ENCODE peak calls at places on chromosomes 6 and 20, in four cellular contexts. O, W, P and L are unnamed samples.

GRCh38 chr6:41591859-41592502 is 45.8 kb downstream of the FOXP4 start:
- DNase-seq in O (peak; percentile 92), W (peak; percentile 56), P (peak; percentile 30), L (peak; percentile 45)

GRCh38 chr20:13355386-13355785 is 134.3 kb downstream of the ISM1 start:
- DNase-seq in O (no peak), W (no peak), P (no peak), L (no peak)

GRCh38 chr6:73802366-73802765 is 106.4 kb downstream of the CD109 start:
- DNase-seq in O (no peak), W (no peak), P (no peak), L (peak; percentile 49)

GRCh38 chr6:100488231-100488630 is 23.5 kb upstream of the SIM1 start:
- DNase-seq in O (no peak), W (no peak), P (no peak), L (no peak)

GRCh38 chr6:164455835-164456234 is 853.6 kb downstream of the C6orf118 start:
- DNase-seq in O (no peak), W (no peak), P (no peak), L (no peak)

GRCh38 chr20:33005132-33005566 is 916 bp upstream of the SUN5 start:
- DNase-seq in O (no peak), W (peak; percentile 12), P (peak; percentile 53), L (peak; percentile 15)

GRCh38 chr20:50293244-50294139 is 102.9 kb downstream of the CEBPB start:
- DNase-seq in O (no peak), W (no peak), P (no peak), L (no peak)

GRCh38 chr6:166463363-166464067 is 80.8 kb upstream of the MPC1 start:
- DNase-seq in O (no peak), W (no peak), P (no peak), L (no peak)

GRCh38 chr20:5863040-5863811 is 87.1 kb downstream of the TRMT6 start:
- DNase-seq in O (no peak), W (peak; percentile 54), P (no peak), L (peak; percentile 72)

GRCh38 chr6:124961784-124962611 is at the start of gene RNF217:
- DNase-seq in O (peak; percentile 34), W (peak; percentile 77), P (peak; percentile 9), L (peak; percentile 76)

GRCh38 chr6:136524339-136524935 is 25.8 kb downstream of the MAP7 start:
- DNase-seq in O (no peak), W (no peak), P (no peak), L (no peak)

GRCh38 chr6:42627044-42627443 is 63.2 kb downstream of the UBR2 start:
- DNase-seq in O (no peak), W (no peak), P (no peak), L (no peak)

GRCh38 chr6:22248513-22249308 is 48.1 kb downstream of the PRL start:
- DNase-seq in O (no peak), W (peak; percentile 80), P (no peak), L (peak; percentile 83)

GRCh38 chr6:169167581-169168301 is 85.9 kb downstream of the THBS2 start:
- DNase-seq in O (peak; percentile 53), W (peak; percentile 95), P (no peak), L (peak; percentile 99)

GRCh38 chr20:39829713-39830112 is 859.3 kb downstream of the MAFB start:
- DNase-seq in O (no peak), W (no peak), P (peak; percentile 16), L (no peak)

GRCh38 chr6:119343167-119343566 is 6.4 kb downstream of the MAN1A1 start:
- DNase-seq in O (no peak), W (no peak), P (no peak), L (no peak)

GRCh38 chr20:63330940-63331339 is 30.2 kb downstream of the CHRNA4 start:
- DNase-seq in O (no peak), W (no peak), P (no peak), L (no peak)

GRCh38 chr6:118382126-118382525 is 166.0 kb upstream of the PLN start:
- DNase-seq in O (no peak), W (no peak), P (no peak), L (no peak)

GRCh38 chr20:40843251-40843650 is 154.2 kb upstream of the MAFB start:
- DNase-seq in O (no peak), W (peak; percentile 31), P (no peak), L (no peak)

GRCh38 chr6:112563368-112563767 is 216.2 kb downstream of the RFPL4B start:
- DNase-seq in O (no peak), W (peak; percentile 8), P (no peak), L (peak; percentile 72)

GRCh38 chr6:158041370-158041769 is 59.7 kb downstream of the SYNJ2 start:
- DNase-seq in O (no peak), W (no peak), P (no peak), L (no peak)

GRCh38 chr6:44452725-44453124 is 65.2 kb downstream of the CDC5L start:
- DNase-seq in O (no peak), W (peak; percentile 48), P (no peak), L (peak; percentile 87)

GRCh38 chr6:113927001-113927400 is 43.9 kb downstream of the HDAC2 start:
- DNase-seq in O (no peak), W (no peak), P (no peak), L (no peak)

GRCh38 chr6:87923389-87924050 is 124.1 kb upstream of the SPACA1 start:
- DNase-seq in O (no peak), W (no peak), P (no peak), L (no peak)

GRCh38 chr6:87920245-87920644 is 127.4 kb upstream of the SPACA1 start:
- DNase-seq in O (no peak), W (no peak), P (no peak), L (no peak)

GRCh38 chr6:87921034-87921433 is 126.6 kb upstream of the SPACA1 start:
- DNase-seq in O (no peak), W (no peak), P (no peak), L (no peak)

GRCh38 chr6:87922947-87923330 is 124.7 kb upstream of the SPACA1 start:
- DNase-seq in O (peak; percentile 9), W (no peak), P (peak; percentile 37), L (no peak)

GRCh38 chr6:87922191-87922946 is 125.3 kb upstream of the SPACA1 start:
- DNase-seq in O (no peak), W (no peak), P (peak; percentile 61), L (no peak)
- H2AFZ ChIP-seq in O (no peak overlapping the region), W (no peak overlapping the region), P (peak overlapping the region; percentile 44), L (no peak overlapping the region)

GRCh38 chr20:36035720-36036119 is 67.3 kb downstream of the CNBD2 start:
- DNase-seq in O (no peak), W (no peak), P (no peak), L (no peak)
- H2AFZ ChIP-seq in O (no peak overlapping the region), W (no peak overlapping the region), P (no peak overlapping the region), L (no peak overlapping the region)

DNA sequence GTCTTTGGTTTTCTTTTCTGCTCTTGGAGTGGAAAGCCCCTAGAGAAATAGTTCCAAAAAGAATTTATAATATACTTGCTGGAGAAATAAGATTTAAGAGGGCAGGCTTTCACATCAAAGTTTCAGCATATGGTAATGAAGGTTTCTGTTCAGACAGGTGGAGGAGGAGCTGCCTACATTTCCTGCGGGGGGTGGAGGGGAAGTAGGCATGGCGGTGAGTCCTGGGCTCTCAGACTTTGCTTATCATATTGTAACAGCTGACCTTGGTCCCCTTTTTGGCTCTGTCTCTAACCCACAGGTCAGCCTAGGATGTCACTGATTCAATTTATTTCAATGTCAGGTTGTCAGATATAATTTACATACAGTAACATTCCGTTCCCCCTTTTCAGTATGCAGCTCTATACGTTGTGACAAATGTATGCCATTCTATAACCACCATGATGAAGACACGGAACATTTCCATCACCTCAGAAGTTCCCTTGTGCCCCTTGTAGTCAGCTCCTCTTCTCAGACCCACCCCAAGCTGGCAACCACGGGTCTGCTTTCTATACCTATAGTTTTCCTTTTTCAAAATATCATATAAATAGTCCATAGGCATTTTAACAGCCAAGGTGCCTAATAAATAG is 77.6 kb upstream of the GGTLC1 start:
- DNase-seq in O (no peak), W (no peak), P (peak; percentile 60), L (no peak)
- H2AFZ ChIP-seq in O (no peak overlapping the region), W (no peak overlapping the region), P (peak overlapping the region; percentile 78), L (no peak overlapping the region)

GRCh38 chr20:45289942-45290676 is 16.5 kb upstream of the RBPJL start:
- DNase-seq in O (no peak), W (no peak), P (no peak), L (no peak)
- H2AFZ ChIP-seq in O (no peak overlapping the region), W (no peak overlapping the region), P (no peak overlapping the region), L (no peak overlapping the region)